ENCODE peak calls at places on chromosomes 7 and 10, in four cellular contexts. One of them, this sample, is unnamed.

GRCh38 chr7:33893377-33893776 is 12.0 kb upstream of the BMPER start:
- DNase-seq in GM12878: no peak
- DNase-seq in K562: no peak
- DNase-seq in HepG2: no peak
- DNase-seq in this sample: no peak

GRCh38 chr10:132467464-132468149 is 70.0 kb upstream of the INPP5A start:
- DNase-seq in GM12878: no peak
- DNase-seq in HepG2: no peak
- DNase-seq in K562: no peak
- DNase-seq in this sample: no peak

GRCh38 chr10:82813856-82814255 is 938.9 kb downstream of the NRG3 start:
- DNase-seq in GM12878: no peak
- DNase-seq in K562: no peak
- DNase-seq in HepG2: peak; percentile 2
- DNase-seq in this sample: no peak

GRCh38 chr7:75958802-75959543 is 35.4 kb downstream of the TMEM120A start:
- DNase-seq in HepG2: peak; percentile 80
- DNase-seq in GM12878: no peak
- DNase-seq in K562: no peak
- DNase-seq in this sample: no peak

GRCh38 chr7:135333196-135333595 is 99.6 kb downstream of the STRA8 start:
- DNase-seq in K562: no peak
- DNase-seq in HepG2: no peak
- DNase-seq in GM12878: no peak
- DNase-seq in this sample: no peak

GRCh38 chr7:131222171-131222570 is 105.5 kb upstream of the MKLN1 start:
- DNase-seq in K562: no peak
- DNase-seq in GM12878: no peak
- DNase-seq in HepG2: no peak
- DNase-seq in this sample: no peak

GRCh38 chr7:46135561-46135960 is 214.5 kb upstream of the IGFBP3 start:
- DNase-seq in K562: no peak
- DNase-seq in GM12878: no peak
- DNase-seq in HepG2: no peak
- DNase-seq in this sample: no peak

GRCh38 chr7:144761493-144761892 is 74.4 kb downstream of the TPK1 start:
- DNase-seq in HepG2: no peak
- DNase-seq in GM12878: no peak
- DNase-seq in K562: no peak
- DNase-seq in this sample: no peak

GRCh38 chr7:47506716-47507354 is 75.1 kb downstream of the TNS3 start:
- DNase-seq in GM12878: no peak
- DNase-seq in HepG2: no peak
- DNase-seq in K562: no peak
- DNase-seq in this sample: no peak

GRCh38 chr10:62895058-62895457 is 78.9 kb upstream of the EGR2 start:
- DNase-seq in GM12878: no peak
- DNase-seq in K562: no peak
- DNase-seq in HepG2: no peak
- DNase-seq in this sample: no peak

GRCh38 chr7:191105-192034 is 1.0 kb upstream of the FAM20C start:
- DNase-seq in GM12878: no peak
- DNase-seq in K562: no peak
- DNase-seq in HepG2: no peak
- DNase-seq in this sample: peak; percentile 10

GRCh38 chr10:17790631-17791030 is 18.5 kb upstream of the MRC1 start:
- DNase-seq in HepG2: no peak
- DNase-seq in K562: no peak
- DNase-seq in GM12878: no peak
- DNase-seq in this sample: no peak

GRCh38 chr10:73774637-73775036 is 7.2 kb upstream of the CHCHD1 start:
- DNase-seq in GM12878: no peak
- DNase-seq in HepG2: peak; percentile 18
- DNase-seq in K562: peak; percentile 53
- DNase-seq in this sample: no peak

GRCh38 chr7:150975536-150976285 is 2.4 kb downstream of the KCNH2 start:
- DNase-seq in HepG2: no peak
- DNase-seq in GM12878: no peak
- DNase-seq in K562: no peak
- DNase-seq in this sample: no peak

GRCh38 chr7:82678716-82679115 is 235.1 kb upstream of the CACNA2D1 start:
- DNase-seq in HepG2: no peak
- DNase-seq in GM12878: no peak
- DNase-seq in K562: no peak
- DNase-seq in this sample: no peak

GRCh38 chr10:88804083-88804812 is 1.7 kb downstream of the LIPM start:
- DNase-seq in HepG2: no peak
- DNase-seq in K562: no peak
- DNase-seq in GM12878: no peak
- DNase-seq in this sample: no peak

GRCh38 chr7:113804475-113805130 is 114.2 kb downstream of the PPP1R3A start:
- DNase-seq in K562: no peak
- DNase-seq in GM12878: no peak
- DNase-seq in HepG2: no peak
- DNase-seq in this sample: no peak

GRCh38 chr10:114684085-114684821 is 26.2 kb upstream of the ABLIM1 start:
- DNase-seq in GM12878: no peak
- DNase-seq in K562: no peak
- DNase-seq in HepG2: peak; percentile 50
- DNase-seq in this sample: no peak

GRCh38 chr7:5422324-5423271 is 1.0 kb downstream of the TNRC18 start:
- DNase-seq in HepG2: peak; percentile 35
- DNase-seq in K562: peak; percentile 9
- DNase-seq in GM12878: no peak
- DNase-seq in this sample: no peak

GRCh38 chr7:51187941-51188340 is 128.7 kb downstream of the COBL start:
- DNase-seq in HepG2: no peak
- DNase-seq in K562: no peak
- DNase-seq in GM12878: no peak
- DNase-seq in this sample: no peak

GRCh38 chr7:27112960-27113949 is 10.8 kb upstream of the HOXA2 start:
- DNase-seq in K562: no peak
- DNase-seq in HepG2: no peak
- DNase-seq in GM12878: no peak
- DNase-seq in this sample: peak; percentile 60

GRCh38 chr7:90242369-90243168 is 2.4 kb upstream of the CFAP69 start:
- DNase-seq in HepG2: no peak
- DNase-seq in K562: no peak
- DNase-seq in GM12878: peak; percentile 76
- DNase-seq in this sample: no peak

GRCh38 chr7:79922894-79923293 is 211.7 kb upstream of the GNAI1 start:
- DNase-seq in GM12878: no peak
- DNase-seq in HepG2: no peak
- DNase-seq in K562: no peak
- DNase-seq in this sample: no peak

GRCh38 chr10:6204341-6205191 is 1.8 kb downstream of the PFKFB3 start:
- DNase-seq in HepG2: no peak
- DNase-seq in GM12878: no peak
- DNase-seq in K562: no peak
- DNase-seq in this sample: no peak

GRCh38 chr7:50356212-50356944 is 51.9 kb downstream of the IKZF1 start:
- DNase-seq in GM12878: no peak
- DNase-seq in HepG2: no peak
- DNase-seq in K562: peak; percentile 69
- DNase-seq in this sample: no peak

GRCh38 chr10:126670886-126671285 is 393 bp upstream of the C10orf90 start:
- DNase-seq in K562: no peak
- DNase-seq in HepG2: no peak
- DNase-seq in GM12878: no peak
- DNase-seq in this sample: no peak

GRCh38 chr7:126702242-126703016 is 550.3 kb downstream of the GRM8 start:
- DNase-seq in K562: no peak
- DNase-seq in HepG2: no peak
- DNase-seq in GM12878: peak; percentile 84
- DNase-seq in this sample: no peak

GRCh38 chr7:151755131-151755787 is 121.7 kb downstream of the PRKAG2 start:
- DNase-seq in GM12878: no peak
- DNase-seq in K562: no peak
- DNase-seq in HepG2: no peak
- DNase-seq in this sample: no peak

GRCh38 chr10:132245056-132245455 is 58.3 kb downstream of the DPYSL4 start:
- DNase-seq in GM12878: no peak
- DNase-seq in K562: no peak
- DNase-seq in HepG2: no peak
- DNase-seq in this sample: no peak

GRCh38 chr7:12812111-12812510 is 124.7 kb downstream of the ARL4A start:
- DNase-seq in GM12878: no peak
- DNase-seq in HepG2: no peak
- DNase-seq in K562: no peak
- DNase-seq in this sample: no peak

GRCh38 chr7:70925411-70926115 is 206.4 kb upstream of the GALNT17 start:
- DNase-seq in K562: no peak
- DNase-seq in GM12878: no peak
- DNase-seq in HepG2: no peak
- DNase-seq in this sample: no peak

GRCh38 chr7:80496586-80496985 is 15.3 kb downstream of the GNAT3 start:
- DNase-seq in HepG2: no peak
- DNase-seq in GM12878: no peak
- DNase-seq in K562: no peak
- DNase-seq in this sample: no peak

GRCh38 chr7:91103365-91103764 is 160.9 kb upstream of the FZD1 start:
- DNase-seq in K562: no peak
- DNase-seq in HepG2: no peak
- DNase-seq in GM12878: no peak
- DNase-seq in this sample: no peak

GRCh38 chr7:42237162-42237821 is at the start of gene GLI3:
- DNase-seq in GM12878: no peak
- DNase-seq in K562: peak; percentile 66
- DNase-seq in HepG2: no peak
- DNase-seq in this sample: no peak

GRCh38 chr7:149297034-149297755 is 35.2 kb downstream of the ZNF783 start:
- DNase-seq in K562: no peak
- DNase-seq in GM12878: no peak
- DNase-seq in HepG2: no peak
- DNase-seq in this sample: no peak

GRCh38 chr10:118028619-118029018 is 18.1 kb downstream of the RAB11FIP2 start:
- DNase-seq in K562: no peak
- DNase-seq in GM12878: peak; percentile 33
- DNase-seq in HepG2: no peak
- DNase-seq in this sample: no peak
- TF ChIP-seq MAX in K562: no peak
- TF ChIP-seq MAX in GM12878: no peak
- TF ChIP-seq MAX in HepG2: no peak
- TF ChIP-seq MAX in this sample: no peak

DNA sequence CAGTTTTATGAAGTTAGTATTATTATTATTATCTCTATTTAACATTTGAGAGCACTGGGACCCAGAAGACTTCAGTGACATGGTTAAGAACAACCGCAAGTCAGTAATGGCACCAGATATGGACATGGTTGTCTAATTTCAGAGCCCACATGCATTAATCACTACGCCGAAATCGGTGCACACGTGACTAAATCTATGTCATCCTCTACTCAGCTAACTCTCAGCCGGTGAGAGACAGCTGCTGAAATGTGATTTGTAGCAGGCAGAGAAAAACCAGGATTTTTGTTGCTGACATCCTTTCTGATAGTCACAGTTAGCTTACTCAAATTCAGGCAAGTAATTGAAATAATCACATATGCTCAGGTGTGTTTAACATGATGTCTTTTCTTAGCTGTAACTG is 127.7 kb downstream of the SPAG6 start:
- DNase-seq in GM12878: no peak
- DNase-seq in HepG2: no peak
- DNase-seq in K562: no peak
- DNase-seq in this sample: no peak
- H3K27me3 ChIP-seq in GM12878: peaks cover 16% of the 10 kb centered on the region
- H3K27me3 ChIP-seq in HepG2: no peaks in the 10 kb centered on the region
- H3K27me3 ChIP-seq in K562: no peaks in the 10 kb centered on the region
- H3K27me3 ChIP-seq in this sample: no peaks in the 10 kb centered on the region

GRCh38 chr10:103921750-103922195 is 3.8 kb upstream of the STN1 start:
- DNase-seq in HepG2: peak; percentile 66
- DNase-seq in GM12878: no peak
- DNase-seq in K562: peak; percentile 48
- DNase-seq in this sample: peak; percentile 44
- TF ChIP-seq POLR2A in HepG2: no peak
- TF ChIP-seq POLR2A in GM12878: peak; percentile 31
- TF ChIP-seq POLR2A in K562: no peak
- TF ChIP-seq POLR2A in this sample: no peak

GRCh38 chr10:108465871-108466641 is 1301.5 kb upstream of the SORCS1 start:
- DNase-seq in GM12878: no peak
- DNase-seq in HepG2: no peak
- DNase-seq in K562: no peak
- DNase-seq in this sample: no peak
- TF ChIP-seq MAX in GM12878: no peak
- TF ChIP-seq MAX in HepG2: no peak
- TF ChIP-seq MAX in K562: no peak
- TF ChIP-seq MAX in this sample: no peak

This sample was measured in HCT116.